ENCODE peak calls at places on chromosomes 4 and X, in six cellular contexts. V is foreskin fibroblast, T is PC-3, E is tibial nerve, U is suprapubic skin, N is heart left ventricle. W is an unnamed sample.

GRCh38 chrX:7170903-7171302 is 22.9 kb upstream of the PUDP start:
- DNase-seq in E (no peak), U (no peak), V (no peak), N (no peak), T (peak), W (no peak)

GRCh38 chrX:100700809-100701208 is 31.1 kb downstream of the SYTL4 start:
- DNase-seq in T (no peak), N (no peak), U (no peak), E (no peak), V (no peak), W (no peak)

GRCh38 chr4:78171482-78171881 is 114.4 kb downstream of the FRAS1 start:
- DNase-seq in V (no peak), N (no peak), U (no peak), E (no peak), T (no peak), W (no peak)

GRCh38 chr4:55854132-55854531 is 684 bp downstream of the EXOC1 start:
- DNase-seq in N (no peak), E (no peak), U (no peak), T (peak), V (no peak), W (no peak)

GRCh38 chr4:97987019-97987648 is 156.1 kb downstream of the STPG2 start:
- DNase-seq in E (no peak), U (no peak), V (no peak), N (no peak), T (peak), W (peak)

GRCh38 chrX:133365886-133366611 is 49.2 kb downstream of the GPC4 start:
- DNase-seq in N (no peak), U (no peak), T (no peak), E (no peak), V (no peak), W (no peak)

GRCh38 chr4:148649669-148650331 is 207.6 kb upstream of the NR3C2 start:
- DNase-seq in T (peak), U (no peak), N (no peak), E (no peak), V (no peak), W (peak)

GRCh38 chr4:37469286-37469685 is 216.9 kb downstream of the RELL1 start:
- DNase-seq in V (no peak), N (no peak), U (no peak), E (no peak), T (no peak), W (no peak)

GRCh38 chr4:71941001-71941400 is 90.8 kb upstream of the NPFFR2 start:
- DNase-seq in N (no peak), T (peak), U (no peak), V (no peak), E (no peak), W (no peak)

GRCh38 chr4:10095296-10095991 is 21.2 kb downstream of the WDR1 start:
- DNase-seq in N (no peak), E (no peak), U (no peak), V (no peak), T (peak), W (no peak)

GRCh38 chr4:144578681-144579080 is 67.3 kb upstream of the HHIP start:
- DNase-seq in T (peak), V (peak), U (no peak), N (no peak), E (no peak), W (no peak)

GRCh38 chr4:88623097-88623496 is 30.8 kb downstream of the HERC3 start:
- DNase-seq in N (no peak), T (peak), E (no peak), V (peak), U (no peak), W (no peak)

GRCh38 chr4:107603430-107603829 is 116.6 kb downstream of the PAPSS1 start:
- DNase-seq in T (peak), U (no peak), V (peak), N (no peak), E (no peak), W (no peak)

GRCh38 chr4:91319869-91320268 is 983.9 kb upstream of the GRID2 start:
- DNase-seq in N (no peak), U (no peak), E (no peak), T (no peak), V (no peak), W (no peak)

GRCh38 chrX:11944486-11944885 is 186.4 kb downstream of the MSL3 start:
- DNase-seq in N (no peak), T (peak), V (peak), U (no peak), E (no peak), W (no peak)

GRCh38 chr4:10031663-10032590 is 10.6 kb upstream of the SLC2A9 start:
- DNase-seq in N (peak), V (no peak), E (no peak), U (no peak), T (no peak), W (no peak)

GRCh38 chr4:129455462-129455861 is 359.5 kb downstream of the C4orf33 start:
- DNase-seq in E (no peak), V (no peak), N (no peak), U (no peak), T (no peak), W (no peak)

GRCh38 chr4:180828455-180829018 is 1414.7 kb upstream of the TENM3 start:
- DNase-seq in T (peak), V (no peak), U (no peak), E (peak), N (no peak), W (peak)

GRCh38 chrX:38806875-38807601 is 5.8 kb downstream of the MID1IP1 start:
- DNase-seq in U (no peak), N (no peak), E (no peak), T (no peak), V (no peak), W (no peak)

GRCh38 chr4:75016472-75016871 is 83.6 kb downstream of the PARM1 start:
- DNase-seq in T (peak), N (no peak), U (no peak), E (no peak), V (no peak), W (no peak)

GRCh38 chrX:72255445-72255844 is 16.6 kb upstream of the ERCC6L start:
- DNase-seq in N (no peak), V (no peak), U (no peak), E (no peak), T (no peak), W (no peak)

GRCh38 chr4:183262776-183263100 is 57.3 kb downstream of the CLDN22 start:
- DNase-seq in T (no peak), V (no peak), U (no peak), E (no peak), N (no peak), W (no peak)

GRCh38 chr4:125125256-125125655 is 189.5 kb upstream of the FAT4 start:
- DNase-seq in U (no peak), E (no peak), T (no peak), V (no peak), N (no peak), W (no peak)

GRCh38 chr4:80878218-80878617 is 152.3 kb upstream of the BMP3 start:
- DNase-seq in N (no peak), V (no peak), E (no peak), U (no peak), T (no peak), W (no peak)

GRCh38 chr4:6085028-6085942 is 67.1 kb upstream of the C4orf50 start:
- DNase-seq in E (no peak), V (no peak), N (no peak), T (no peak), U (peak), W (no peak)

GRCh38 chr4:6088950-6089349 is 70.7 kb upstream of the C4orf50 start:
- DNase-seq in E (no peak), T (no peak), U (peak), V (no peak), N (no peak), W (no peak)

GRCh38 chr4:6090936-6091335 is 72.7 kb upstream of the C4orf50 start:
- DNase-seq in V (no peak), T (no peak), U (no peak), E (no peak), N (no peak), W (no peak)

GRCh38 chr4:6085943-6086628 is 67.9 kb upstream of the C4orf50 start:
- DNase-seq in N (no peak), U (peak), E (no peak), T (no peak), V (no peak), W (no peak)

DNA sequence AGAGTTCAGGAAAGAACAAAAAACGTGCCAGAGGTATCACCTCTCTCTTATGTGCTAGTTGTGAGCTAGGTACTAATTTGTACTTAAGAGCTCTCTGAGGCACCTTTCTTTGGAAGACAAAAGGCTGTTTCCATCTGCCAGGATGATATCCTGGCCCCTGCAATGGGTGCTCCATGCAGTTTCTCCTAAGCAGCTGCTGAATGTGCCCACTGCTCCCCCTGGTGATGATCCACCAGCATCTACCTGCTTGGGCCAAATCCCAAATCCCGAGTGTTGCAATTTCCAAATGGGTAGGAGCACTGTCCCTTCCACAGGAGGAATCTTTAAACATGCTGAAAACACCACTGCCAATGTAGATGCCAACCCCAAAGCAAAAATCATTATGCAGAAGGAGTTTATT is 69.4 kb upstream of the C4orf50 start:
- DNase-seq in E (no peak), U (peak), N (no peak), V (no peak), T (peak), W (no peak)
- TF ChIP-seq CTCF in E (no peak), U (no peak), N (peak), V (peak), T (peak), W (peak)

DNA sequence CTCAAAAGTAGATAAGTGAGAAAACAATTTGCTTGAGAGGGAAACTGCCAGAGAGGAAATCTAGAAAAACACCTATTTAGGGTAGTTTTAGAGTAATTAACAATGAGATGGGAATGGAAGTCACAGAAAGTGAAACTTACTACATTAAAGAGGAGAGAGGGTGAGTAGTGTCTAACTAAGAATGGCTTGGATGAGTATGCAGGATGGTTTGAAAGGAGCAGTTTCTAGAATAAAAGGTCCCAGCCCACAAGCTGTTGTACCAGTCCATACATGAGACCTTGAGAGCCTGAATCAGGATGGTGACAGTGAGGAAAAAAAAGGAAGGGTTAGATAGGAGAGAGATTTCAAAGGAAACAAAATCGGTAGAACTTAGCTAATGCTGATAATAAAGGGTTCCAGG is 1.3 kb downstream of the GAR1 start:
- DNase-seq in N (no peak), T (no peak), V (no peak), U (no peak), E (no peak), W (no peak)
- H3K4me3 ChIP-seq in N (no peak), T (peak), V (peak), U (peak), E (no peak), W (peak)

GRCh38 chr4:154507170-154507569 is 15.6 kb upstream of the DCHS2 start:
- DNase-seq in T (peak), U (no peak), N (no peak), E (no peak), V (no peak), W (peak)

GRCh38 chr4:154511990-154512389 is 20.4 kb upstream of the DCHS2 start:
- DNase-seq in V (no peak), E (no peak), U (no peak), T (no peak), N (no peak), W (no peak)

GRCh38 chr4:154503598-154503997 is 12.0 kb upstream of the DCHS2 start:
- DNase-seq in N (no peak), E (no peak), V (no peak), U (no peak), T (peak), W (no peak)

GRCh38 chr4:154506253-154506652 is 14.7 kb upstream of the DCHS2 start:
- DNase-seq in U (no peak), T (peak), N (no peak), V (peak), E (peak), W (no peak)
- TF ChIP-seq CTCF in U (peak), T (peak), N (peak), V (peak), E (peak), W (peak)

DNA sequence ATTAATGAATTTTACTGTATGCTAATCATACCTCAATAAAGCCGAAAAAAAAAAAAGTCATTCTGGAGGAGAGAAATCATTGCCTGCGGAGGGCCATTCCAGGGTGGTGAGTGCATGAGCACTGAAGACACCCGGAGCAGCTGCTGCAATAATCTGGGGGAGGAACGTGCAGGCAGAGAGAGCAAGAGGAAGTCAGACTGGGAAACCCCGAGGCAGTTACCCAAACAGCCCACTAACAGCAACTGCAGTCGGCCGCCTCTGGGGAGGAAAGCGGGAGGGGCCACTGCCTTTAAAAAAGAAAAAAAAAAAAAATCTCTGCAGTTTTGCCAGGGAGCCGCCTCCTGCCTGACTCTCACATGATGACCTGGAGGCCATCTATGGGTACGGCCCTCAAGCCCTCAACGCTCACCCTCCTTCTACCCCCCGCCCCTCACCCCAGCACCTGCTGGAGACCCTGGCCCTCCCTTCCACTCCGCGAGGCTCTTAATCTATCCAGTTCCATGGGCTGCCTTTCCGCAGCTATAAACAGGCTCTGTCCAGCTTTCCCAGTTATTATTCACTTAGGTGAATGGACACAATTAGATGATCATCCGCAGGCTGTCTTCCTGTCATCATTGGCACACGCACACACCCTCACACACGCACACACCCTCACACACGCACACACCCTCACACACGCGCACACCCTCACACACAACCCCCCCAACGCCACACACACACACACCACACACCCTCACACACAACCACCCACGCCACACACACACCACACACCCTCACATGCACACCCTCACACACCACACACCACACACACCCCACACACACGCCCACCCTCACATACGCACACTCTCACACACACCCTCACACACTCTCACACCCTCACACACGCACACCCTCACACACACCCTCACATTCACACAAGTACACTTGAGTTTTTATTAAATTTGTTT is 3.4 kb upstream of the AVPR2 start:
- DNase-seq in N (peak), T (peak), E (peak), U (no peak), V (peak), W (peak)
- H3K4me3 ChIP-seq in N (no peak), T (peak), E (no peak), U (no peak), V (no peak), W (no peak)

GRCh38 chrX:136456133-136456532 is 31.6 kb upstream of the BRS3 start:
- DNase-seq in T (no peak), V (no peak), E (no peak), N (no peak), U (no peak), W (no peak)
- TF ChIP-seq CTCF in T (no peak), V (no peak), E (no peak), N (no peak), U (no peak), W (no peak)

GRCh38 chr4:173503330-173504180 is 26.5 kb downstream of the HAND2 start:
- DNase-seq in V (no peak), N (no peak), E (no peak), U (no peak), T (no peak), W (no peak)

GRCh38 chr4:173498771-173499170 is 31.3 kb downstream of the HAND2 start:
- DNase-seq in T (no peak), N (no peak), E (no peak), U (no peak), V (no peak), W (no peak)

GRCh38 chr4:173501592-173502150 is 28.4 kb downstream of the HAND2 start:
- DNase-seq in U (no peak), V (no peak), N (no peak), E (no peak), T (no peak), W (no peak)

GRCh38 chr4:173499568-173500535 is 30.2 kb downstream of the HAND2 start:
- DNase-seq in U (no peak), V (no peak), E (no peak), T (no peak), N (no peak), W (no peak)

DNA sequence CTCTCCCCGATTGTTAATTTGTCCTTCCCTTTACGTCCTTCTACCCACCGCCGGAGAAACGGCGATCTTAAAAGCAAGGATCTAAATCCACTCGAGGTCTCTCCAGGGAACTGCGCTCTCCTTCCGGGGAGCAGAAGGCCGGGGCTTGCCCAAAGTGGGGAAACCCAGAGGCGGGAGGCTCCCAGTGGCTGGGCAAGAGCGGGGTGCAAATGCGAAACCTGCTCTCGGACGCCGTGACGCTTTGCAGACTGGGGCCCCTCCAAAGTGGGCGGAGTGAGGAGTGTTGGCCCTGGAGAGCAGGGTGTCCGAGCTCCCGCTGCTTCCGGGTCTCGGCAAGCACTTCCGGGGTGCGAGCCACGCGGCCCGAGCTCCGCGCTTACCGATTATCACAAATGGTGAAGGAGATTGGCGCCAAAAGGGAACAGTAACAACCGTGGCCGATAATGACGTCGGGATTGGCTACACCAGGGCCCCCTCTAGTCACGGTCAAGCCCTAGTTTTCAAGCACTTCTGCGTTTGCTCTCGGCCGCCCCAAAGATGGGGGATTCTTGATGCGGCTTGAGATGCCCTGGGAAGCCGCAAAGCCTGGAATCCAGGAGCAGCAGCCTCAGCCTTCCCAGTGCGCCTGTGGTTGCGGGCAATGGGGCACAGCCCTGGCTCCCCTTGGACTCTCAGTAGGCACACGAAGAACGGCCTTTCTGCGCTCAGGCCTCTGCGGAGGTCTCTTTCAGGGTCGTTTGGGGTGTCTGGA is 29.0 kb downstream of the HAND2 start:
- DNase-seq in V (no peak), E (no peak), U (no peak), T (no peak), N (no peak), W (no peak)
- H3K4me3 ChIP-seq in V (no peak), E (peak), U (peak), T (no peak), N (peak), W (peak)

GRCh38 chr4:1768367-1769034 is 24.6 kb upstream of the FGFR3 start:
- DNase-seq in N (no peak), U (no peak), V (no peak), T (no peak), E (no peak), W (no peak)

GRCh38 chr4:1767058-1767769 is 25.9 kb upstream of the FGFR3 start:
- DNase-seq in E (no peak), V (no peak), T (no peak), U (no peak), N (no peak), W (no peak)

GRCh38 chr4:1766336-1767057 is 26.6 kb upstream of the FGFR3 start:
- DNase-seq in E (no peak), U (no peak), V (no peak), T (no peak), N (no peak), W (no peak)

GRCh38 chr4:1769692-1770091 is 23.4 kb upstream of the FGFR3 start:
- DNase-seq in T (no peak), N (no peak), U (no peak), E (no peak), V (no peak), W (no peak)

GRCh38 chr4:1767770-1768366 is 25.2 kb upstream of the FGFR3 start:
- DNase-seq in V (peak), E (no peak), U (no peak), T (no peak), N (no peak), W (no peak)
- TF ChIP-seq CTCF in V (peak), E (no peak), U (no peak), T (no peak), N (no peak), W (peak)

GRCh38 chr4:73617256-73617655 is 3.0 kb downstream of the RASSF6 start:
- DNase-seq in V (no peak), N (no peak), T (peak), E (no peak), U (no peak), W (no peak)

GRCh38 chr4:73615613-73616012 is 4.6 kb downstream of the RASSF6 start:
- DNase-seq in T (no peak), U (no peak), N (no peak), V (no peak), E (no peak), W (peak)

GRCh38 chr4:73613130-73613529 is 7.1 kb downstream of the RASSF6 start:
- DNase-seq in V (no peak), U (no peak), T (peak), N (no peak), E (no peak), W (no peak)

GRCh38 chr4:73612032-73612431 is 8.2 kb downstream of the RASSF6 start:
- DNase-seq in V (no peak), E (no peak), U (no peak), N (no peak), T (peak), W (no peak)

DNA sequence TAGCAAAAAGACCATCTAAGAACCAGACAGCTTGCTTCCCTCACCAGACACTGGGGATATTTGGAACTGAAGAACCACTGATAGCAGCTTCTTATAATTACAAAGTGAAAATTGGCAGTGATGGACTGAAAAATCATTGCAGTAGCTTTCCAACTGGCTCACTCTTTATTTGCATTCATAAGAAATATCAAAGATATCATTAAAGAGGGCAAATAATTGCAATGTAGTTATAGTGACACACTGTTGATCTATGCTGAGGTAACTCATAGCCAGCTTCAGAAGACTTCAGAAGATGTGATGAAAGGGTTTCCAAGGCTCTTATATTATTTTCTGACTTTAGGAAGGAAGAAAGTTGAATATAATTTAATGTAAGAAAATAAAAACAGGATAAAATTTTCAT is 5.8 kb downstream of the RASSF6 start:
- DNase-seq in T (peak), N (no peak), E (no peak), U (no peak), V (no peak), W (no peak)
- H3K4me3 ChIP-seq in T (no peak), N (no peak), E (no peak), U (no peak), V (no peak), W (no peak)

W was measured in epithelial cell of proximal tubule.